ENCODE peak calls at places on chromosomes 5 and 9, in five cellular contexts. I is HuH-7; S is globus pallidus; V is endothelial cell; W is activated naive CD4-positive, alpha-beta T cell treated with Interleukin-2 at 50 U/mL for 16 hours. Z is an unnamed sample.

GRCh38 chr9:80163889-80164288 is 592.1 kb downstream of the TLE4 start:
- DNase-seq in I (no peak), V (no peak), W (no peak), S (no peak), Z (no peak)

GRCh38 chr9:132042324-132042723 is 37.3 kb downstream of the MED27 start:
- DNase-seq in V (no peak), S (no peak), W (no peak), I (no peak), Z (peak)

GRCh38 chr9:80698725-80699124 is 990.6 kb downstream of the TLE1 start:
- DNase-seq in W (no peak), V (no peak), S (no peak), I (no peak), Z (no peak)

GRCh38 chr5:170974487-170974886 is 112.7 kb downstream of the RANBP17 start:
- DNase-seq in S (no peak), I (no peak), W (no peak), V (no peak), Z (no peak)

GRCh38 chr9:134024393-134024792 is 888 bp upstream of the BRD3OS start:
- DNase-seq in I (no peak), W (no peak), V (no peak), S (peak), Z (no peak)

GRCh38 chr9:124258765-124259272 is 1.1 kb downstream of the NEK6 start:
- DNase-seq in S (no peak), I (no peak), V (peak), W (no peak), Z (peak)

GRCh38 chr5:115262066-115262404 is 642 bp downstream of the PGGT1B start:
- DNase-seq in W (no peak), V (no peak), I (no peak), S (no peak), Z (peak)

GRCh38 chr5:133376986-133377385 is 235.4 kb downstream of the FSTL4 start:
- DNase-seq in I (no peak), V (no peak), S (no peak), W (no peak), Z (peak)

GRCh38 chr5:74098456-74098855 is 472.5 kb downstream of the ARHGEF28 start:
- DNase-seq in S (no peak), V (no peak), I (no peak), W (no peak), Z (no peak)

GRCh38 chr9:105694848-105695581 is 674 bp downstream of the TMEM38B start:
- DNase-seq in W (peak), S (peak), I (peak), V (peak), Z (peak)

GRCh38 chr5:130871346-130872086 is 293.5 kb downstream of the HINT1 start:
- DNase-seq in I (peak), V (no peak), W (peak), S (no peak), Z (peak)

GRCh38 chr9:126705767-126706697 is 92.3 kb downstream of the LMX1B start:
- DNase-seq in I (peak), W (peak), S (no peak), V (peak), Z (peak)

GRCh38 chr9:136711751-136712689 is at the start of gene DIPK1B:
- DNase-seq in S (no peak), W (no peak), I (peak), V (peak), Z (no peak)

GRCh38 chr9:33734911-33735310 is 60.5 kb upstream of the PRSS3 start:
- DNase-seq in I (no peak), W (no peak), V (no peak), S (no peak), Z (no peak)

GRCh38 chr9:123470121-123470851 is 114.3 kb downstream of the CRB2 start:
- DNase-seq in W (no peak), S (no peak), I (peak), V (peak), Z (no peak)

GRCh38 chr5:56876325-56876724 is 33.1 kb upstream of the SETD9 start:
- DNase-seq in S (no peak), I (no peak), W (no peak), V (no peak), Z (peak)

GRCh38 chr9:6215562-6215961 is at the start of gene IL33:
- DNase-seq in S (peak), V (no peak), W (no peak), I (no peak), Z (no peak)

GRCh38 chr9:92590386-92590785 is 54.6 kb upstream of the ECM2 start:
- DNase-seq in I (no peak), W (no peak), V (peak), S (peak), Z (no peak)

GRCh38 chr5:10250804-10251276 is 760 bp downstream of the CCT5 start:
- DNase-seq in W (peak), V (peak), S (no peak), I (no peak), Z (peak)

GRCh38 chr9:106632621-106633020 is 230.3 kb upstream of the ZNF462 start:
- DNase-seq in S (no peak), W (no peak), V (no peak), I (no peak), Z (no peak)

GRCh38 chr5:138664276-138664943 is 88.8 kb upstream of the CTNNA1 start:
- DNase-seq in S (no peak), W (no peak), V (no peak), I (no peak), Z (peak)

GRCh38 chr9:97938081-97938644 is at the start of gene HEMGN:
- DNase-seq in S (no peak), V (no peak), I (no peak), W (peak), Z (no peak)

GRCh38 chr5:172559004-172559932 is 81.8 kb upstream of the NEURL1B start:
- DNase-seq in I (no peak), V (no peak), W (no peak), S (no peak), Z (peak)